ENCODE peak calls at places on chromosomes 16 and 17, in four cellular contexts. M is thoracic aorta; O is tibial nerve; V is stimulated activated CD8-positive, alpha-beta memory T cell treated with anti-CD3 and anti-CD28 coated beads, Interleukin-2, amount 100 ng/mL, for 1 hour. S is an unnamed sample.

GRCh38 chr17:38693700-38694329 is 11.3 kb upstream of the MLLT6 start:
- DNase-seq in M (no peak), O (peak), V (no peak), S (peak)

GRCh38 chr17:32783602-32784001 is 93.3 kb downstream of the MYO1D start:
- DNase-seq in O (no peak), M (no peak), V (no peak), S (no peak)

GRCh38 chr17:18028684-18029540 is 10.1 kb downstream of the ATPAF2 start:
- DNase-seq in V (no peak), M (no peak), O (no peak), S (no peak)

GRCh38 chr17:36918260-36918691 is 19.0 kb upstream of the LHX1 start:
- DNase-seq in M (no peak), V (no peak), O (no peak), S (no peak)

GRCh38 chr17:16297367-16298139 is 55.7 kb downstream of the CENPV start:
- DNase-seq in O (no peak), V (no peak), M (no peak), S (no peak)

GRCh38 chr17:74240637-74241036 is 27.3 kb downstream of the TTYH2 start:
- DNase-seq in M (no peak), O (no peak), V (no peak), S (no peak)

GRCh38 chr17:74190154-74190553 is 13.3 kb upstream of the RPL38 start:
- DNase-seq in O (no peak), V (no peak), M (no peak), S (no peak)

GRCh38 chr16:87812200-87812656 is 46.4 kb upstream of the KLHDC4 start:
- DNase-seq in V (no peak), O (no peak), M (no peak), S (no peak)

GRCh38 chr16:1510941-1511351 is 17.8 kb downstream of the TELO2 start:
- DNase-seq in V (no peak), M (no peak), O (no peak), S (no peak)

GRCh38 chr17:69722518-69722917 is 308.0 kb downstream of the MAP2K6 start:
- DNase-seq in V (no peak), O (no peak), M (no peak), S (no peak)

GRCh38 chr17:49687878-49688491 is 10.1 kb upstream of the SPOP start:
- DNase-seq in V (no peak), M (no peak), O (no peak), S (no peak)